ENCODE peak calls at places on chromosomes 7 and 10, in four cellular contexts. M is SJSA1, P is heart right ventricle, K is stomach. C is an unnamed sample.

GRCh38 chr10:72087969-72088878 is at the start of gene SPOCK2:
- DNase-seq in M (no peak), P (no peak), K (no peak), C (no peak)

GRCh38 chr7:75638607-75639070 is 100.1 kb downstream of the HIP1 start:
- DNase-seq in M (peak), P (peak), K (peak), C (peak)

GRCh38 chr7:80002865-80003264 is 131.8 kb upstream of the GNAI1 start:
- DNase-seq in M (peak), P (no peak), K (no peak), C (no peak)

GRCh38 chr7:136947347-136947746 is 78.9 kb downstream of the CHRM2 start:
- DNase-seq in M (no peak), P (no peak), K (no peak), C (no peak)

GRCh38 chr10:78401882-78402367 is 368.3 kb downstream of the RPS24 start:
- DNase-seq in M (no peak), P (peak), K (no peak), C (no peak)

GRCh38 chr7:15725036-15725435 is 38.6 kb upstream of the MEOX2 start:
- DNase-seq in M (no peak), P (no peak), K (no peak), C (no peak)

GRCh38 chr7:117251687-117252086 is 71.2 kb downstream of the WNT2 start:
- DNase-seq in M (peak), P (no peak), K (no peak), C (no peak)

GRCh38 chr7:145313601-145314000 is 477.7 kb upstream of the TPK1 start:
- DNase-seq in M (no peak), P (no peak), K (no peak), C (no peak)

GRCh38 chr10:3068968-3069737 is 1.8 kb downstream of the PFKP start:
- DNase-seq in M (peak), P (no peak), K (no peak), C (no peak)

GRCh38 chr7:16905300-16906044 is 23.7 kb upstream of the AGR3 start:
- DNase-seq in M (peak), P (no peak), K (no peak), C (no peak)

GRCh38 chr7:121419201-121420148 is 23.4 kb upstream of the FAM3C start:
- DNase-seq in M (no peak), P (no peak), K (peak), C (no peak)

GRCh38 chr7:134447383-134447782 is 11.5 kb downstream of the AKR1B1 start:
- DNase-seq in M (no peak), P (no peak), K (no peak), C (no peak)

GRCh38 chr7:8184241-8184640 is 77.7 kb downstream of the ICA1 start:
- DNase-seq in M (no peak), P (no peak), K (no peak), C (no peak)

GRCh38 chr10:25522946-25523608 is 348.3 kb downstream of the GPR158 start:
- DNase-seq in M (peak), P (no peak), K (no peak), C (no peak)

GRCh38 chr7:84194484-84195260 is at the start of gene SEMA3A:
- DNase-seq in M (peak), P (peak), K (no peak), C (peak)
- H3K27ac ChIP-seq in M (peak), P (no peak), K (peak), C (no peak)

GRCh38 chr7:2411815-2412586 is 8.6 kb downstream of the CHST12 start:
- DNase-seq in M (peak), P (no peak), K (no peak), C (no peak)

GRCh38 chr7:2405601-2406345 is 2.4 kb downstream of the CHST12 start:
- DNase-seq in M (no peak), P (no peak), K (no peak), C (no peak)

GRCh38 chr7:2411049-2411448 is 7.6 kb downstream of the CHST12 start:
- DNase-seq in M (no peak), P (no peak), K (no peak), C (no peak)

GRCh38 chr7:2412587-2413201 is 9.3 kb downstream of the CHST12 start:
- DNase-seq in M (no peak), P (no peak), K (no peak), C (no peak)

DNA sequence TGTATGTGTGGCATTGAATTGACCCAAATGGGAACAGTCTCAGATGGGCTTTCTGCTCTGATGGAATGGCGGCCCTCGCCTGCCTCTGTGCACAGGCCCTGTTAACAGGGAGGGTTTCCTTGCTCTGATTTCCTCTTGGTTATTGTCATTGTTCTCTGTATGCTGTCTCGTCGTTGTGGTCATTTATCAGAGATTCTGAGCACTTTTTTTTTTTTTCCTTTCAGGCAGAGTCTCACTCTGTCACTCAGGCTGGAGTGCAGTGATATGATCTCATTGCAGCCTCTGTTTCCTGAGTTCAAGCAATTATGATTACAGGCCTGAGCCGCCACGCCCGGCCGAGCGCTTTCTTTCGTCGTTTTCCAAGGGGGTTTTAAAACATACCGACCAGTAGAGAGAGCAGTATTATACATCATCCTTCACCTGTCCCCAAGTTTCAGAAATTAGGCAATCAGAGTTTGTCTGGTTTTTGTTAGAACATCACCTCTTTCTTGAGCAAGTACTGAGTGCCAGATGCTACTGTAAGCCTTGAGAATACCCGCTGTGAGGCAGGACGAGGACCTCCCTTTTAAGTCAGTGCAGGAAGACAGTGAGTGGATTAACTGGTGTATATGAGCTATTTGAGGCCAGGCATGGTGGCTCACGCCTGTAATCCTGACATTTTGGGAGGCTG is 6.5 kb downstream of the CHST12 start:
- DNase-seq in M (no peak), P (no peak), K (no peak), C (no peak)
- H3K27ac ChIP-seq in M (no peak), P (peak), K (peak), C (no peak)

GRCh38 chr10:61565819-61566560 is 96.7 kb upstream of the CABCOCO1 start:
- DNase-seq in M (no peak), P (no peak), K (no peak), C (no peak)
- H3K27ac ChIP-seq in M (no peak), P (no peak), K (no peak), C (no peak)

GRCh38 chr7:72476608-72477305 is 64.6 kb upstream of the CALN1 start:
- DNase-seq in M (no peak), P (no peak), K (peak), C (no peak)
- H3K27ac ChIP-seq in M (no peak), P (no peak), K (no peak), C (no peak)

GRCh38 chr7:623464-623863 is 103.0 kb upstream of the DNAAF5 start:
- DNase-seq in M (no peak), P (no peak), K (no peak), C (no peak)
- H3K27ac ChIP-seq in M (no peak), P (no peak), K (no peak), C (no peak)

DNA sequence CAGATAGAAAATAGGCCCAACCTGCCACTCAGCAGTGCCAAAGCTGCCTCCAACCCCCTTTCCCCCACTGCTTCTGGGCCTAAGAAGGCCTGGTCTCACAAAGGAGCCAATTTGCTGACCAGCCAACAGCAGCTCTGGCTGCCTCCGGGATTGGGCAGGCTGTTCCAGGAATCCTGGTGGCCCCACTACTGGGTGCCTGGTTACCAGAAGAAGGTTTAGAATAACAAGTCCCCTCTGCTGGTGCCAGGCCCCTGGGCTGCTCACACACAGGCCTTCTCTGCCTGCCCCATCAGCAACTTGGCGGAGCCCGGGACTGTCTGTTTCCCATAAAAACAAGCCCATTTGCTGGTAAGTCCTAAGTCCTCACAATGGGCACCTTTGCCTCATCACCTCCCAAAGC is 1.2 kb downstream of the PHKG1 start:
- DNase-seq in M (no peak), P (peak), K (no peak), C (no peak)
- H3K27ac ChIP-seq in M (no peak), P (peak), K (peak), C (peak)

C was measured in RWPE1.